ENCODE peak calls at places on chromosomes 5 and 9, in ten cellular contexts. One of them, this sample, is unnamed.

GRCh38 chr5:82657036-82657699 is 379.0 kb upstream of the RPS23 start:
- DNase-seq in small intestine: no peak
- DNase-seq in MM.1S: no peak
- DNase-seq in NCI-H510A treated with DMSO at 0.1 percent for 48 hours: no peak
- DNase-seq in HuH-7.5: no peak
- DNase-seq in stimulated activated naive CD8-positive, alpha-beta T cell treated with anti-CD3 and anti-CD28 coated beads, Interleukin-15, amount 100 ng/mL, for 72 hours: no peak
- DNase-seq in kidney epithelial cell: no peak
- DNase-seq in T-helper 2 cell: no peak
- DNase-seq in tibial artery: no peak
- DNase-seq in Ammon's horn: no peak
- DNase-seq in this sample: no peak

GRCh38 chr5:172798422-172799215 is 27.6 kb upstream of the DUSP1 start:
- DNase-seq in small intestine: no peak
- DNase-seq in MM.1S: no peak
- DNase-seq in NCI-H510A treated with DMSO at 0.1 percent for 48 hours: no peak
- DNase-seq in HuH-7.5: no peak
- DNase-seq in stimulated activated naive CD8-positive, alpha-beta T cell treated with anti-CD3 and anti-CD28 coated beads, Interleukin-15, amount 100 ng/mL, for 72 hours: no peak
- DNase-seq in kidney epithelial cell: peak
- DNase-seq in T-helper 2 cell: no peak
- DNase-seq in tibial artery: peak
- DNase-seq in Ammon's horn: peak
- DNase-seq in this sample: peak

GRCh38 chr5:133489632-133490031 is 122.7 kb downstream of the FSTL4 start:
- DNase-seq in small intestine: peak
- DNase-seq in MM.1S: peak
- DNase-seq in NCI-H510A treated with DMSO at 0.1 percent for 48 hours: peak
- DNase-seq in HuH-7.5: no peak
- DNase-seq in stimulated activated naive CD8-positive, alpha-beta T cell treated with anti-CD3 and anti-CD28 coated beads, Interleukin-15, amount 100 ng/mL, for 72 hours: peak
- DNase-seq in kidney epithelial cell: no peak
- DNase-seq in T-helper 2 cell: no peak
- DNase-seq in tibial artery: no peak
- DNase-seq in Ammon's horn: no peak
- DNase-seq in this sample: no peak

GRCh38 chr9:4997196-4997595 is 12.1 kb downstream of the JAK2 start:
- DNase-seq in small intestine: no peak
- DNase-seq in MM.1S: no peak
- DNase-seq in NCI-H510A treated with DMSO at 0.1 percent for 48 hours: no peak
- DNase-seq in HuH-7.5: no peak
- DNase-seq in stimulated activated naive CD8-positive, alpha-beta T cell treated with anti-CD3 and anti-CD28 coated beads, Interleukin-15, amount 100 ng/mL, for 72 hours: no peak
- DNase-seq in kidney epithelial cell: no peak
- DNase-seq in T-helper 2 cell: no peak
- DNase-seq in tibial artery: no peak
- DNase-seq in Ammon's horn: no peak
- DNase-seq in this sample: no peak

GRCh38 chr9:131161585-131161984 is 36.2 kb downstream of the NUP214 start:
- DNase-seq in small intestine: no peak
- DNase-seq in MM.1S: no peak
- DNase-seq in NCI-H510A treated with DMSO at 0.1 percent for 48 hours: no peak
- DNase-seq in HuH-7.5: no peak
- DNase-seq in stimulated activated naive CD8-positive, alpha-beta T cell treated with anti-CD3 and anti-CD28 coated beads, Interleukin-15, amount 100 ng/mL, for 72 hours: no peak
- DNase-seq in kidney epithelial cell: no peak
- DNase-seq in T-helper 2 cell: no peak
- DNase-seq in tibial artery: no peak
- DNase-seq in Ammon's horn: no peak
- DNase-seq in this sample: no peak

GRCh38 chr5:133321833-133322420 is 270.1 kb downstream of the HSPA4 start:
- DNase-seq in small intestine: no peak
- DNase-seq in MM.1S: no peak
- DNase-seq in NCI-H510A treated with DMSO at 0.1 percent for 48 hours: no peak
- DNase-seq in HuH-7.5: no peak
- DNase-seq in stimulated activated naive CD8-positive, alpha-beta T cell treated with anti-CD3 and anti-CD28 coated beads, Interleukin-15, amount 100 ng/mL, for 72 hours: peak
- DNase-seq in kidney epithelial cell: no peak
- DNase-seq in T-helper 2 cell: no peak
- DNase-seq in tibial artery: no peak
- DNase-seq in Ammon's horn: no peak
- DNase-seq in this sample: no peak

GRCh38 chr9:33170464-33171156 is 3.5 kb upstream of the B4GALT1 start:
- DNase-seq in small intestine: no peak
- DNase-seq in MM.1S: no peak
- DNase-seq in NCI-H510A treated with DMSO at 0.1 percent for 48 hours: peak
- DNase-seq in HuH-7.5: no peak
- DNase-seq in stimulated activated naive CD8-positive, alpha-beta T cell treated with anti-CD3 and anti-CD28 coated beads, Interleukin-15, amount 100 ng/mL, for 72 hours: peak
- DNase-seq in kidney epithelial cell: no peak
- DNase-seq in T-helper 2 cell: no peak
- DNase-seq in tibial artery: no peak
- DNase-seq in Ammon's horn: peak
- DNase-seq in this sample: peak

GRCh38 chr9:136823136-136824046 is 15.6 kb downstream of the RABL6 start:
- DNase-seq in small intestine: no peak
- DNase-seq in MM.1S: no peak
- DNase-seq in NCI-H510A treated with DMSO at 0.1 percent for 48 hours: peak
- DNase-seq in HuH-7.5: no peak
- DNase-seq in stimulated activated naive CD8-positive, alpha-beta T cell treated with anti-CD3 and anti-CD28 coated beads, Interleukin-15, amount 100 ng/mL, for 72 hours: no peak
- DNase-seq in kidney epithelial cell: no peak
- DNase-seq in T-helper 2 cell: no peak
- DNase-seq in tibial artery: no peak
- DNase-seq in Ammon's horn: no peak
- DNase-seq in this sample: no peak

GRCh38 chr5:125497651-125498050 is 751.2 kb upstream of the ZNF608 start:
- DNase-seq in small intestine: no peak
- DNase-seq in MM.1S: no peak
- DNase-seq in NCI-H510A treated with DMSO at 0.1 percent for 48 hours: no peak
- DNase-seq in HuH-7.5: no peak
- DNase-seq in stimulated activated naive CD8-positive, alpha-beta T cell treated with anti-CD3 and anti-CD28 coated beads, Interleukin-15, amount 100 ng/mL, for 72 hours: no peak
- DNase-seq in kidney epithelial cell: no peak
- DNase-seq in T-helper 2 cell: no peak
- DNase-seq in tibial artery: no peak
- DNase-seq in Ammon's horn: no peak
- DNase-seq in this sample: no peak

GRCh38 chr9:88949961-88950340 is 41.3 kb upstream of the S1PR3 start:
- DNase-seq in small intestine: peak
- DNase-seq in MM.1S: no peak
- DNase-seq in NCI-H510A treated with DMSO at 0.1 percent for 48 hours: no peak
- DNase-seq in HuH-7.5: no peak
- DNase-seq in stimulated activated naive CD8-positive, alpha-beta T cell treated with anti-CD3 and anti-CD28 coated beads, Interleukin-15, amount 100 ng/mL, for 72 hours: peak
- DNase-seq in kidney epithelial cell: no peak
- DNase-seq in T-helper 2 cell: no peak
- DNase-seq in tibial artery: no peak
- DNase-seq in Ammon's horn: no peak
- DNase-seq in this sample: no peak

GRCh38 chr5:69074664-69075521 is 18.9 kb upstream of the SLC30A5 start:
- DNase-seq in small intestine: peak
- DNase-seq in MM.1S: no peak
- DNase-seq in NCI-H510A treated with DMSO at 0.1 percent for 48 hours: no peak
- DNase-seq in HuH-7.5: no peak
- DNase-seq in stimulated activated naive CD8-positive, alpha-beta T cell treated with anti-CD3 and anti-CD28 coated beads, Interleukin-15, amount 100 ng/mL, for 72 hours: no peak
- DNase-seq in kidney epithelial cell: no peak
- DNase-seq in T-helper 2 cell: no peak
- DNase-seq in tibial artery: no peak
- DNase-seq in Ammon's horn: no peak
- DNase-seq in this sample: no peak

GRCh38 chr5:39775458-39776365 is 350.9 kb upstream of the DAB2 start:
- DNase-seq in small intestine: no peak
- DNase-seq in MM.1S: no peak
- DNase-seq in NCI-H510A treated with DMSO at 0.1 percent for 48 hours: no peak
- DNase-seq in HuH-7.5: no peak
- DNase-seq in stimulated activated naive CD8-positive, alpha-beta T cell treated with anti-CD3 and anti-CD28 coated beads, Interleukin-15, amount 100 ng/mL, for 72 hours: no peak
- DNase-seq in kidney epithelial cell: peak
- DNase-seq in T-helper 2 cell: no peak
- DNase-seq in tibial artery: no peak
- DNase-seq in Ammon's horn: no peak
- DNase-seq in this sample: no peak

GRCh38 chr9:70392189-70392588 is 22.3 kb downstream of the KLF9 start:
- DNase-seq in small intestine: no peak
- DNase-seq in MM.1S: no peak
- DNase-seq in NCI-H510A treated with DMSO at 0.1 percent for 48 hours: peak
- DNase-seq in HuH-7.5: no peak
- DNase-seq in stimulated activated naive CD8-positive, alpha-beta T cell treated with anti-CD3 and anti-CD28 coated beads, Interleukin-15, amount 100 ng/mL, for 72 hours: no peak
- DNase-seq in kidney epithelial cell: no peak
- DNase-seq in T-helper 2 cell: no peak
- DNase-seq in tibial artery: no peak
- DNase-seq in Ammon's horn: no peak
- DNase-seq in this sample: peak

GRCh38 chr5:139410886-139411835 is 7.3 kb upstream of the SPATA24 start:
- DNase-seq in small intestine: no peak
- DNase-seq in MM.1S: no peak
- DNase-seq in NCI-H510A treated with DMSO at 0.1 percent for 48 hours: no peak
- DNase-seq in HuH-7.5: no peak
- DNase-seq in stimulated activated naive CD8-positive, alpha-beta T cell treated with anti-CD3 and anti-CD28 coated beads, Interleukin-15, amount 100 ng/mL, for 72 hours: no peak
- DNase-seq in kidney epithelial cell: no peak
- DNase-seq in T-helper 2 cell: no peak
- DNase-seq in tibial artery: no peak
- DNase-seq in Ammon's horn: no peak
- DNase-seq in this sample: no peak

GRCh38 chr5:28402590-28403301 is 1364.4 kb upstream of the CDH9 start:
- DNase-seq in small intestine: no peak
- DNase-seq in MM.1S: no peak
- DNase-seq in NCI-H510A treated with DMSO at 0.1 percent for 48 hours: no peak
- DNase-seq in HuH-7.5: no peak
- DNase-seq in stimulated activated naive CD8-positive, alpha-beta T cell treated with anti-CD3 and anti-CD28 coated beads, Interleukin-15, amount 100 ng/mL, for 72 hours: no peak
- DNase-seq in kidney epithelial cell: no peak
- DNase-seq in T-helper 2 cell: no peak
- DNase-seq in tibial artery: no peak
- DNase-seq in Ammon's horn: no peak
- DNase-seq in this sample: no peak

GRCh38 chr9:112043423-112043822 is 131.7 kb downstream of the SUSD1 start:
- DNase-seq in small intestine: no peak
- DNase-seq in MM.1S: no peak
- DNase-seq in NCI-H510A treated with DMSO at 0.1 percent for 48 hours: no peak
- DNase-seq in HuH-7.5: no peak
- DNase-seq in stimulated activated naive CD8-positive, alpha-beta T cell treated with anti-CD3 and anti-CD28 coated beads, Interleukin-15, amount 100 ng/mL, for 72 hours: no peak
- DNase-seq in kidney epithelial cell: no peak
- DNase-seq in T-helper 2 cell: no peak
- DNase-seq in tibial artery: no peak
- DNase-seq in Ammon's horn: no peak
- DNase-seq in this sample: no peak

GRCh38 chr5:10400411-10400810 is 41.3 kb upstream of the ROPN1L start:
- DNase-seq in small intestine: no peak
- DNase-seq in MM.1S: no peak
- DNase-seq in NCI-H510A treated with DMSO at 0.1 percent for 48 hours: no peak
- DNase-seq in HuH-7.5: no peak
- DNase-seq in stimulated activated naive CD8-positive, alpha-beta T cell treated with anti-CD3 and anti-CD28 coated beads, Interleukin-15, amount 100 ng/mL, for 72 hours: no peak
- DNase-seq in kidney epithelial cell: no peak
- DNase-seq in T-helper 2 cell: no peak
- DNase-seq in tibial artery: no peak
- DNase-seq in Ammon's horn: peak
- DNase-seq in this sample: no peak

GRCh38 chr5:115497200-115497599 is 47.4 kb downstream of the FEM1C start:
- DNase-seq in small intestine: no peak
- DNase-seq in MM.1S: no peak
- DNase-seq in NCI-H510A treated with DMSO at 0.1 percent for 48 hours: no peak
- DNase-seq in HuH-7.5: no peak
- DNase-seq in stimulated activated naive CD8-positive, alpha-beta T cell treated with anti-CD3 and anti-CD28 coated beads, Interleukin-15, amount 100 ng/mL, for 72 hours: no peak
- DNase-seq in kidney epithelial cell: no peak
- DNase-seq in T-helper 2 cell: no peak
- DNase-seq in tibial artery: no peak
- DNase-seq in Ammon's horn: peak
- DNase-seq in this sample: no peak